ENCODE peak calls at places on chromosomes 6 and 20, in seven cellular contexts. U is left lung; O is C1 segment of cervical spinal cord; R is stimulated activated CD4-positive, alpha-beta T cell treated with anti-CD3 and anti-CD28 coated beads, Interleukin-15, amount 100 ng/mL, for 1 hour; B is occipital lobe; Y is progenitor cell of endocrine pancreas; K is A172. M is an unnamed sample.

GRCh38 chr20:29876911-29877285 is 1380.6 kb upstream of the DEFB115 start:
- DNase-seq in U (no peak), Y (no peak), R (no peak), B (no peak), K (no peak), O (no peak), M (no peak)

GRCh38 chr6:165726915-165727314 is 63.9 kb upstream of the PDE10A start:
- DNase-seq in K (no peak), R (no peak), O (no peak), Y (no peak), U (no peak), B (no peak), M (peak)

GRCh38 chr20:8094415-8094818 is 37.6 kb upstream of the PLCB1 start:
- DNase-seq in K (no peak), U (no peak), O (no peak), R (no peak), B (peak), Y (no peak), M (peak)

GRCh38 chr6:11093591-11094410 is at the start of gene SMIM13:
- DNase-seq in K (peak), R (peak), B (peak), O (peak), Y (peak), U (peak), M (peak)

GRCh38 chr6:112694986-112695385 is 347.9 kb downstream of the RFPL4B start:
- DNase-seq in B (no peak), K (no peak), U (no peak), Y (no peak), R (no peak), O (no peak), M (no peak)

GRCh38 chr6:34158876-34159275 is 13.0 kb upstream of the GRM4 start:
- DNase-seq in B (no peak), K (no peak), R (no peak), O (no peak), U (peak), Y (no peak), M (no peak)

GRCh38 chr6:151289399-151290007 is 49.7 kb downstream of the AKAP12 start:
- DNase-seq in R (no peak), O (no peak), B (no peak), Y (no peak), U (no peak), K (no peak), M (no peak)

GRCh38 chr6:100210138-100210872 is 216.3 kb upstream of the MCHR2 start:
- DNase-seq in U (no peak), K (no peak), B (no peak), O (no peak), Y (no peak), R (no peak), M (no peak)

M was measured in sciatic nerve.